ENCODE peak calls at places on chromosome 3, in six cellular contexts. M is kidney epithelial cell; Q is fibroblast of the aortic adventitia; O is WTC11; E is activated CD8-positive, alpha-beta T cell treated with anti-CD3 and anti-CD28 coated beads for 36 hours; A is BE2C. Z is an unnamed sample.

GRCh38 chr3:175057406-175057805 is 198.3 kb downstream of the NAALADL2 start:
- DNase-seq in Q (no peak), E (no peak), A (no peak), M (no peak), O (no peak), Z (no peak)

GRCh38 chr3:175672119-175672689 is 813.1 kb downstream of the NAALADL2 start:
- DNase-seq in M (no peak), O (no peak), E (no peak), Q (peak), A (no peak), Z (peak)

GRCh38 chr3:122691195-122691594 is 10.6 kb downstream of the PARP14 start:
- DNase-seq in Q (peak), E (no peak), O (no peak), A (no peak), M (peak), Z (peak)

GRCh38 chr3:161800985-161801559 is 304.5 kb downstream of the OTOL1 start:
- DNase-seq in M (no peak), O (no peak), E (peak), A (no peak), Q (no peak), Z (no peak)

GRCh38 chr3:169002689-169003088 is 660.8 kb downstream of the MECOM start:
- DNase-seq in E (no peak), O (no peak), A (no peak), Q (no peak), M (no peak), Z (no peak)

GRCh38 chr3:64067510-64068346 is 44.4 kb upstream of the PSMD6 start:
- DNase-seq in O (no peak), A (peak), Q (peak), E (no peak), M (no peak), Z (no peak)

GRCh38 chr3:134427400-134428111 is 53.3 kb upstream of the AMOTL2 start:
- DNase-seq in O (no peak), Q (peak), A (no peak), M (peak), E (no peak), Z (peak)

GRCh38 chr3:52524752-52525661 is 8.7 kb downstream of the NT5DC2 start:
- DNase-seq in O (peak), M (no peak), E (no peak), Q (no peak), A (peak), Z (no peak)

GRCh38 chr3:18847583-18848197 is 300.6 kb upstream of the KCNH8 start:
- DNase-seq in O (no peak), M (no peak), A (no peak), Q (no peak), E (no peak), Z (peak)

GRCh38 chr3:169686874-169687273 is 23.4 kb upstream of the MECOM start:
- DNase-seq in O (no peak), A (no peak), M (no peak), Q (no peak), E (no peak), Z (no peak)

GRCh38 chr3:12934431-12934830 is 93.1 kb upstream of the RPL32 start:
- DNase-seq in E (no peak), O (no peak), M (no peak), Q (peak), A (no peak), Z (no peak)

GRCh38 chr3:12308517-12308916 is 19.6 kb downstream of the PPARG start:
- DNase-seq in M (peak), A (no peak), Q (peak), E (no peak), O (no peak), Z (peak)

GRCh38 chr3:53496984-53497383 is 2.6 kb downstream of the CACNA1D start:
- DNase-seq in Q (no peak), A (no peak), M (no peak), O (no peak), E (no peak), Z (no peak)

GRCh38 chr3:63908081-63908736 is 4.0 kb downstream of the SCAANT1 start:
- DNase-seq in A (no peak), M (no peak), E (no peak), Q (peak), O (no peak), Z (no peak)

GRCh38 chr3:184531580-184532290 is 29.9 kb upstream of the EPHB3 start:
- DNase-seq in Q (no peak), O (no peak), E (no peak), A (no peak), M (no peak), Z (no peak)

GRCh38 chr3:55330355-55330754 is 156.8 kb downstream of the WNT5A start:
- DNase-seq in M (peak), Q (peak), O (no peak), E (no peak), A (no peak), Z (peak)

GRCh38 chr3:190380184-190380583 is 7.8 kb upstream of the CLDN16 start:
- DNase-seq in A (no peak), O (no peak), E (no peak), M (no peak), Q (no peak), Z (no peak)

GRCh38 chr3:12235691-12236090 is 53.2 kb upstream of the PPARG start:
- DNase-seq in Q (peak), E (no peak), O (no peak), M (no peak), A (no peak), Z (no peak)

GRCh38 chr3:159877924-159878323 is 110.7 kb upstream of the IL12A start:
- DNase-seq in Q (no peak), O (no peak), M (no peak), A (no peak), E (no peak), Z (peak)

GRCh38 chr3:37997791-37998370 is 7.3 kb downstream of the VILL start:
- DNase-seq in A (no peak), E (no peak), M (no peak), Q (no peak), O (no peak), Z (no peak)

GRCh38 chr3:66495633-66496032 is 5.2 kb downstream of the LRIG1 start:
- DNase-seq in Q (no peak), O (peak), M (no peak), E (no peak), A (no peak), Z (no peak)

GRCh38 chr3:61530355-61530754 is 31.0 kb upstream of the PTPRG start:
- DNase-seq in O (no peak), M (peak), E (peak), Q (peak), A (no peak), Z (no peak)

GRCh38 chr3:9074079-9074478 is 110.8 kb upstream of the RAD18 start:
- DNase-seq in A (no peak), Q (peak), M (no peak), O (no peak), E (no peak), Z (no peak)

GRCh38 chr3:59558906-59559720 is 509.3 kb upstream of the CFAP20DC start:
- DNase-seq in E (no peak), A (no peak), M (no peak), O (no peak), Q (no peak), Z (no peak)

GRCh38 chr3:142878901-142879300 is 10.0 kb downstream of the PCOLCE2 start:
- DNase-seq in Q (no peak), O (no peak), A (no peak), E (no peak), M (no peak), Z (no peak)

GRCh38 chr3:58629629-58630028 is 36.9 kb downstream of the FAM3D start:
- DNase-seq in O (no peak), Q (no peak), E (no peak), M (no peak), A (no peak), Z (no peak)

GRCh38 chr3:8660271-8660731 is 15.7 kb upstream of the SSUH2 start:
- DNase-seq in M (no peak), A (no peak), O (no peak), E (no peak), Q (peak), Z (no peak)

GRCh38 chr3:141078200-141078599 is 27.1 kb downstream of the SPSB4 start:
- DNase-seq in Q (no peak), A (no peak), E (no peak), O (no peak), M (no peak), Z (no peak)

GRCh38 chr3:66712210-66712609 is 211.4 kb upstream of the LRIG1 start:
- DNase-seq in O (no peak), A (no peak), Q (no peak), M (no peak), E (no peak), Z (no peak)

GRCh38 chr3:131356006-131356405 is 25.6 kb upstream of the NUDT16 start:
- DNase-seq in A (no peak), Q (no peak), M (no peak), O (no peak), E (no peak), Z (no peak)

GRCh38 chr3:14602006-14602803 is 49.4 kb upstream of the CCDC174 start:
- DNase-seq in A (no peak), M (no peak), E (no peak), O (peak), Q (no peak), Z (no peak)

GRCh38 chr3:124486324-124486723 is 243.9 kb upstream of the UMPS start:
- DNase-seq in O (no peak), E (no peak), A (no peak), Q (no peak), M (no peak), Z (no peak)
- TF ChIP-seq CTCF in O (no peak), E (no peak), A (peak), Q (no peak), M (no peak), Z (peak)

GRCh38 chr3:47419083-47420043 is 38.5 kb downstream of the PTPN23 start:
- DNase-seq in M (no peak), Q (no peak), E (no peak), O (no peak), A (no peak), Z (no peak)

GRCh38 chr3:47420511-47421484 is 40.0 kb downstream of the PTPN23 start:
- DNase-seq in E (peak), Q (peak), O (peak), M (peak), A (peak), Z (no peak)

GRCh38 chr3:47420044-47420430 is 39.2 kb downstream of the PTPN23 start:
- DNase-seq in A (no peak), Q (no peak), M (no peak), O (no peak), E (no peak), Z (no peak)

GRCh38 chr3:47416041-47416440 is 35.2 kb downstream of the PTPN23 start:
- DNase-seq in E (no peak), Q (no peak), A (no peak), O (peak), M (no peak), Z (no peak)

DNA sequence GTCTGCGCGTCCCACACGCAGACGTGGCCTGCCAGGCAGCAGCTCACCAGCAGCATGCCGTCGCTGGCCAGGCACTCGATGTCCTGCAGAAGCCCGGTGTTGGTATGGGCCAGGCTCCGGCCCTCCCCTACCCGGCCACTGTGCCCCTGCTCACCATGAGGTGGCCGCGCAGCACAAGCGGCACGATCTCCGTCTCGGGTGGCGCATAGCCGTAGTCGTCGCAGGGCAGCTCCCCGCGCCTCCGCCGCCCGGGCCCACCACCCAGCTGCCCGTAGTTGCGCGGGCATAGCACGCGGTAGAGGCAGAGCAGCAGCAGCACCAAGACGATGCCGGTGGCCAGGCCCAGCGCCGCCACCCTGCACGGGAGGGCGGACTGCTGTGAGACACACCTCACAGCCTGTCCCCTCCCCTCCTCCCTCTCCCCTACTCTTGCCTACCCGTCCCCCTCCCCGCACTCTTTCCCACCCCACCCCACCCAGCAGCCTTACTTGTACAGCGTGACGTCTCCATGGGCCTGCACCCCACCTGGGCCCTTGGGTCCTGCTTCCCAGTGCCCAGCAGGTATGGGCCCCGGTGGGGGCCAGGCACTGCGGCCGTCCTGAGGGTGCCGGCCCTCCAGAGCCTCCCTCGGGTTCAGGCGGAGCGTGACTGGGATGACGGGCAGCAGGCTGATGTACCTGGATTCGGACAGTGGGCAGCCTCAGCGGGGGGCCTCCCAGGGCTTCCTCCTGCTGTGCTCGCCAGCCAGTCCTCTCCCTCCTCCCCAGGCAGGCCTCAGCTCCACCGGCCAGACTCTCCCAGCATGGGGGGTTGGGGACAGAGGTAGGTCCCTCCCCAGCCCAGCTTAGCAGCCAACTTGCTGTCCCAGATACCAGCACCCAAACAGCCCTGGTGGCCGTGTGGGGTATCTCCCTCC is 37.6 kb downstream of the PTPN23 start:
- DNase-seq in Q (no peak), A (no peak), O (no peak), E (peak), M (no peak), Z (no peak)
- TF ChIP-seq CTCF in Q (peak), A (no peak), O (no peak), E (no peak), M (no peak), Z (no peak)

DNA sequence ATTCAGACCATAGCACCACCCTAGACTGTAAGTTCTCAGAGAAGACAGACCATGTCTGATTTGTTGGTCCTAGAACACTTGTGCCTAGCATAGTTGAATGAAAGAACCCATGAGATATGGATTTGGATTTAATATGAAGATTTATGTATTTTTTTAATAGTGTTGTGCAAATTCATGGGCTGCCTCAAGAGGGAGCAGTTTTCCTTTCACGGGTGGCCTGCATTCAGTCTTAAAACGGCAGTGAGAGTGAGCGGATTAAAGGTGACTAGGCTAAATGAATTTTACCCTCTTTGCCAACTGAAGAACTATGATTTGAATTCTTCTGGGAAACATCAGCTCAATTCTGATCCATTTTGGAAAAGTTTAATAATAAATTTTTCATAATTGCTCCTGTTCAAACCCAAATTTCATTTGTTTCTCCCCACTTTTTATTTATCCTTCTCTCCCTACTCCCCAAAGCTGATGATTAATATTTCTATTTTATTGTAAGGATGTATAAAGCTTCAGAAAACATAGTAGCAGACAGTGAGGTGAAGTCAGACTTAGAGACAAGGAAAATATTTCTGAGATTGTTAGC is 67.3 kb downstream of the MORC1 start:
- DNase-seq in M (no peak), E (peak), A (peak), Q (peak), O (no peak), Z (no peak)
- TF ChIP-seq CTCF in M (peak), E (peak), A (peak), Q (peak), O (peak), Z (peak)

GRCh38 chr3:99843590-99844260 is 26.1 kb downstream of the CMSS1 start:
- DNase-seq in E (no peak), M (no peak), A (no peak), O (no peak), Q (peak), Z (no peak)

GRCh38 chr3:99839613-99840012 is 22.0 kb downstream of the CMSS1 start:
- DNase-seq in Q (no peak), M (no peak), E (no peak), O (no peak), A (no peak), Z (no peak)

GRCh38 chr3:99845999-99846398 is 28.3 kb downstream of the CMSS1 start:
- DNase-seq in A (no peak), M (no peak), E (no peak), O (no peak), Q (no peak), Z (no peak)

GRCh38 chr3:99845335-99845734 is 27.7 kb downstream of the CMSS1 start:
- DNase-seq in M (no peak), A (no peak), Q (no peak), O (no peak), E (no peak), Z (no peak)

GRCh38 chr3:99842826-99843589 is 25.3 kb downstream of the CMSS1 start:
- DNase-seq in M (peak), O (no peak), Q (peak), E (no peak), A (no peak), Z (no peak)
- TF ChIP-seq CTCF in M (peak), O (peak), Q (peak), E (peak), A (peak), Z (peak)

GRCh38 chr3:181176610-181177009 is 187.1 kb upstream of the DNAJC19 start:
- DNase-seq in O (peak), M (peak), Q (peak), A (peak), E (peak), Z (peak)
- TF ChIP-seq CTCF in O (no peak), M (peak), Q (peak), A (peak), E (peak), Z (peak)

DNA sequence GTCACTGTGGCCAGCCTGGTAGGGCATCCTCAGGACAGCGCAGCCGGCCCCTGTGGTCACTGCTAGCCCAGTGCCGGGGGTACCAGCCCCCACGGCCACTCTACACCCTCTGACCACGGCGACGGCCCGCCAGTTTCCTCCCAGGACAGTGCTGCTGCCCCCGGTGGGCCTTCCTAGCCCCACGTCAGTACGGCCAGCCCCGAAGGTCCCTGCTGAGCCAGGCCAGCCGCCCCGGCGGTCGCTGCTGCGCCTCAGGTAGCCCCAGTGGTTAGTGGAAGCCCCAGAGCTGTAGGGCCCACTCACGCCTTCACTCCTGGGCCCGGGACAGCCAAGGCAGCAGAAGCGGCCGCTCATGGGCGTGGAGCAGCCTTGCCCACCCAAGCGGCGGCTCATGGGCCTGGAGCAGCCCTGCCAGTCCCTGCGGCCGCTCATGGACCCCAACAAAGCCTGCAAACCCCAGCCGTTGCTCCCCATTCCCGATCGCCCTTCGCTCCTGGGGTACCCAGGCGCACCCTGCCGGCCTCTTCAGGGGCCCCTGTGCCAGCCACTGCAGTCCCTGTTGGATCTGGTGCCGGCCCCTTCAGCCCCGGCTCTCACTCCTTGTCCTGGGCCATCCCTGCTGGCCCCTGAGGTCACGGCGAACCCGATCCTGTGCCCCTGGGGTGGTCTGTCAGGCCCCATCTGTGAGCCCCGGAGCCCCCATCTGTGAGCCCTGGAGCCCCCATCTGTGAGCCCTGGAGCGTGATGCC is 9.5 kb upstream of the ROPN1B start:
- DNase-seq in M (no peak), O (peak), A (peak), E (no peak), Q (no peak), Z (no peak)
- TF ChIP-seq CTCF in M (no peak), O (no peak), A (no peak), E (no peak), Q (no peak), Z (no peak)

GRCh38 chr3:121414924-121415323 is 130.9 kb downstream of the POLQ start:
- DNase-seq in A (no peak), M (no peak), E (no peak), Q (peak), O (no peak), Z (no peak)
- TF ChIP-seq CTCF in A (no peak), M (no peak), E (no peak), Q (no peak), O (no peak), Z (no peak)

DNA sequence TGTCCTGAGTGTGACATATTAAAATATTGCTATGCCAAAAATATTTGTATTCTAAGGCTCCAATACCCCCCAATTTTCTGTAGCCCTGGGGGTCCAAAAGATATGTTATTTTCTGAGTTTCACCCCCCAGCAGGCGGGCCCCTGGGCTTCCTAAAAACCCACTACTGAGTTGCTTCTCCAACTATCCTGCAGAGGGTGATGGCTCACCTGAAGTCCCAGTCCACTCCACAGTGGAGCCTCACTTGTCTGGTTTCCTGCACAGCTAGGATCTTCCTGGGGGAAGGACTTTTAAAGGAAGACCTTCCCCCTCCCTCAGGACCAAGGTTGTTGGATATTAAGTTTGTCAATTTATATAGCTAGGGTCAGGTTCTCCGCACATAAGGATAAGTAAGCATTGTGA is 1181.4 kb downstream of the ROBO2 start:
- DNase-seq in E (no peak), A (no peak), M (no peak), O (no peak), Q (no peak), Z (no peak)
- TF ChIP-seq CTCF in E (no peak), A (peak), M (peak), O (no peak), Q (no peak), Z (peak)